ENCODE peak calls at places on chromosomes 5 and 9, in eight cellular contexts. One of them, this sample, is unnamed.

GRCh38 chr5:179393078-179393477 is 47.8 kb upstream of the ADAMTS2 start:
- DNase-seq in testis: no peak
- DNase-seq in stomach: peak
- DNase-seq in hepatocyte: no peak
- DNase-seq in AG09309: peak
- DNase-seq in left ventricle myocardium inferior: no peak
- DNase-seq in right atrium auricular region: no peak
- DNase-seq in astrocyte: peak
- DNase-seq in this sample: peak

GRCh38 chr5:137880313-137880712 is 8.9 kb upstream of the PKD2L2 start:
- DNase-seq in AG09309: no peak
- DNase-seq in right atrium auricular region: no peak
- DNase-seq in hepatocyte: no peak
- DNase-seq in testis: no peak
- DNase-seq in left ventricle myocardium inferior: no peak
- DNase-seq in astrocyte: no peak
- DNase-seq in stomach: no peak
- DNase-seq in this sample: peak

GRCh38 chr5:91296691-91297143 is 86.4 kb downstream of the ARRDC3 start:
- DNase-seq in left ventricle myocardium inferior: peak
- DNase-seq in astrocyte: peak
- DNase-seq in hepatocyte: no peak
- DNase-seq in stomach: peak
- DNase-seq in right atrium auricular region: peak
- DNase-seq in testis: no peak
- DNase-seq in AG09309: peak
- DNase-seq in this sample: peak

GRCh38 chr9:8857330-8858249 is 1058.0 kb upstream of the DMAC1 start:
- DNase-seq in testis: peak
- DNase-seq in left ventricle myocardium inferior: peak
- DNase-seq in AG09309: no peak
- DNase-seq in stomach: peak
- DNase-seq in hepatocyte: peak
- DNase-seq in astrocyte: peak
- DNase-seq in right atrium auricular region: no peak
- DNase-seq in this sample: peak

GRCh38 chr5:173778784-173779304 is 109.3 kb upstream of the CPEB4 start:
- DNase-seq in AG09309: no peak
- DNase-seq in stomach: peak
- DNase-seq in left ventricle myocardium inferior: no peak
- DNase-seq in testis: no peak
- DNase-seq in right atrium auricular region: no peak
- DNase-seq in hepatocyte: no peak
- DNase-seq in astrocyte: no peak
- DNase-seq in this sample: peak

GRCh38 chr5:107430077-107430625 is 240.6 kb downstream of the EFNA5 start:
- DNase-seq in stomach: no peak
- DNase-seq in AG09309: no peak
- DNase-seq in right atrium auricular region: no peak
- DNase-seq in hepatocyte: no peak
- DNase-seq in testis: no peak
- DNase-seq in astrocyte: no peak
- DNase-seq in left ventricle myocardium inferior: no peak
- DNase-seq in this sample: peak

GRCh38 chr9:105238302-105238701 is 6.1 kb upstream of the SLC44A1 start:
- DNase-seq in astrocyte: no peak
- DNase-seq in stomach: peak
- DNase-seq in hepatocyte: peak
- DNase-seq in testis: no peak
- DNase-seq in AG09309: no peak
- DNase-seq in left ventricle myocardium inferior: no peak
- DNase-seq in right atrium auricular region: no peak
- DNase-seq in this sample: no peak

GRCh38 chr9:137138058-137138697 is 776 bp upstream of the GRIN1 start:
- DNase-seq in testis: no peak
- DNase-seq in astrocyte: no peak
- DNase-seq in hepatocyte: no peak
- DNase-seq in left ventricle myocardium inferior: no peak
- DNase-seq in AG09309: no peak
- DNase-seq in stomach: no peak
- DNase-seq in right atrium auricular region: no peak
- DNase-seq in this sample: no peak

GRCh38 chr9:69748304-69748703 is 11.5 kb downstream of the PTAR1 start:
- DNase-seq in right atrium auricular region: no peak
- DNase-seq in AG09309: no peak
- DNase-seq in testis: no peak
- DNase-seq in astrocyte: no peak
- DNase-seq in left ventricle myocardium inferior: no peak
- DNase-seq in hepatocyte: no peak
- DNase-seq in stomach: no peak
- DNase-seq in this sample: no peak

GRCh38 chr5:96718635-96719077 is 56.5 kb downstream of the CAST start:
- DNase-seq in hepatocyte: no peak
- DNase-seq in AG09309: no peak
- DNase-seq in stomach: peak
- DNase-seq in astrocyte: peak
- DNase-seq in testis: peak
- DNase-seq in left ventricle myocardium inferior: peak
- DNase-seq in right atrium auricular region: no peak
- DNase-seq in this sample: peak

GRCh38 chr5:96876292-96876850 is at the start of gene ERAP2:
- DNase-seq in hepatocyte: peak
- DNase-seq in left ventricle myocardium inferior: no peak
- DNase-seq in right atrium auricular region: no peak
- DNase-seq in stomach: no peak
- DNase-seq in testis: no peak
- DNase-seq in astrocyte: peak
- DNase-seq in AG09309: no peak
- DNase-seq in this sample: peak

GRCh38 chr5:67257500-67257899 is 60.9 kb upstream of the CD180 start:
- DNase-seq in right atrium auricular region: no peak
- DNase-seq in astrocyte: no peak
- DNase-seq in testis: no peak
- DNase-seq in hepatocyte: peak
- DNase-seq in AG09309: no peak
- DNase-seq in left ventricle myocardium inferior: no peak
- DNase-seq in stomach: no peak
- DNase-seq in this sample: no peak

GRCh38 chr9:127194881-127195713 is 69.5 kb upstream of the GARNL3 start:
- DNase-seq in astrocyte: peak
- DNase-seq in right atrium auricular region: no peak
- DNase-seq in testis: no peak
- DNase-seq in AG09309: no peak
- DNase-seq in left ventricle myocardium inferior: peak
- DNase-seq in hepatocyte: peak
- DNase-seq in stomach: no peak
- DNase-seq in this sample: no peak

GRCh38 chr5:43547532-43547931 is 9.3 kb downstream of the PAIP1 start:
- DNase-seq in left ventricle myocardium inferior: no peak
- DNase-seq in right atrium auricular region: no peak
- DNase-seq in testis: no peak
- DNase-seq in hepatocyte: no peak
- DNase-seq in astrocyte: no peak
- DNase-seq in stomach: no peak
- DNase-seq in AG09309: no peak
- DNase-seq in this sample: no peak

DNA sequence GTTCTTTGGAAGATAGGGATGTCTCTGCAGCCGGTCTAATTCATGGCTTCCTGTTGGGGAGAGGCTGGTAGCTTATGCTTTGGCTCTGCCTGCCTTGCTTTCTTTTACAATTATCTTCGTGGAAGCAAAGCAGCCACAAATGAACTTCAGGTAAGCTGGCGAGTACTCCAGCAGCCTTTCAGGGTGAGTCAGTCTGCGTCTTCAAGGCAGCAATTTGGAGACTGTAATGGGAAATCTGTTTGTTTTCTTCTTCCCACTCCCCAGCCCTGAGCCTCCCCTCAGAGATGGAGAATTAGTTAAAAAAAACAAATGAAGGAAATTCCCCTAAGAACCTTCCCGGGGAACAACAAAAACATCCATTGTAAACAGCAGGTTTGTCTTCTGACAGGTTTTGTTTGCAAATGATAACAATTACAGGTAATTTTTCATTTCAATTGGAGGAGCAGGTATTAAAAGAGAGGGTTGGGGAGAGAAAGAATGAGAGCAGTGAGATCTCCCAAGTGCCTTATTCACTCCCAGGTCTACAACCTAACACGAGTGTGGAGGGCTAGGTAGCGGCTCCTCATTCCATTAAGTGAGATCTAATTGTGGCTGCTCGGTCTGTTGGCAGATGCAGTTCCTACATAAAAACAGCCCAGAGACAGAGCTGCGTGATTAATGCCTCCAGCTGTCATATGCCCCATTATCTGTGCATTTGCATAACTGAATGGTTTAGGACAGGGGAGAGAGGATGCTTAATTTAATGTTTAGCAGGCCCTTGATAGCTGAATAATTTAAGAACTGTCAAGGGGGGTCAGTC is 100.3 kb downstream of the PSAT1 start:
- DNase-seq in hepatocyte: no peak
- DNase-seq in right atrium auricular region: no peak
- DNase-seq in AG09309: no peak
- DNase-seq in testis: no peak
- DNase-seq in stomach: no peak
- DNase-seq in left ventricle myocardium inferior: no peak
- DNase-seq in astrocyte: no peak
- DNase-seq in this sample: no peak
- H3K4me3 ChIP-seq in hepatocyte: no peak
- H3K4me3 ChIP-seq in right atrium auricular region: no peak
- H3K4me3 ChIP-seq in AG09309: no peak
- H3K4me3 ChIP-seq in testis: no peak
- H3K4me3 ChIP-seq in stomach: no peak
- H3K4me3 ChIP-seq in left ventricle myocardium inferior: no peak
- H3K4me3 ChIP-seq in astrocyte: no peak
- H3K4me3 ChIP-seq in this sample: no peak

GRCh38 chr9:78025186-78025585 is 6.4 kb downstream of the GNAQ start:
- DNase-seq in right atrium auricular region: no peak
- DNase-seq in left ventricle myocardium inferior: no peak
- DNase-seq in testis: no peak
- DNase-seq in hepatocyte: no peak
- DNase-seq in AG09309: no peak
- DNase-seq in stomach: no peak
- DNase-seq in astrocyte: no peak
- DNase-seq in this sample: no peak

GRCh38 chr9:78017294-78017693 is 14.3 kb downstream of the GNAQ start:
- DNase-seq in hepatocyte: no peak
- DNase-seq in stomach: no peak
- DNase-seq in astrocyte: no peak
- DNase-seq in testis: no peak
- DNase-seq in right atrium auricular region: no peak
- DNase-seq in AG09309: no peak
- DNase-seq in left ventricle myocardium inferior: no peak
- DNase-seq in this sample: no peak

GRCh38 chr9:78026416-78026815 is 5.2 kb downstream of the GNAQ start:
- DNase-seq in stomach: no peak
- DNase-seq in AG09309: no peak
- DNase-seq in left ventricle myocardium inferior: no peak
- DNase-seq in testis: no peak
- DNase-seq in right atrium auricular region: no peak
- DNase-seq in hepatocyte: no peak
- DNase-seq in astrocyte: no peak
- DNase-seq in this sample: no peak

GRCh38 chr9:78023003-78023741 is 8.4 kb downstream of the GNAQ start:
- DNase-seq in testis: no peak
- DNase-seq in astrocyte: peak
- DNase-seq in AG09309: peak
- DNase-seq in right atrium auricular region: no peak
- DNase-seq in left ventricle myocardium inferior: no peak
- DNase-seq in hepatocyte: peak
- DNase-seq in stomach: peak
- DNase-seq in this sample: peak

GRCh38 chr9:78021692-78022091 is 9.9 kb downstream of the GNAQ start:
- DNase-seq in stomach: peak
- DNase-seq in hepatocyte: peak
- DNase-seq in left ventricle myocardium inferior: peak
- DNase-seq in AG09309: no peak
- DNase-seq in testis: peak
- DNase-seq in right atrium auricular region: no peak
- DNase-seq in astrocyte: no peak
- DNase-seq in this sample: peak
- TF ChIP-seq CTCF in stomach: peak
- TF ChIP-seq CTCF in hepatocyte: peak
- TF ChIP-seq CTCF in left ventricle myocardium inferior: peak
- TF ChIP-seq CTCF in AG09309: no peak
- TF ChIP-seq CTCF in testis: no peak
- TF ChIP-seq CTCF in right atrium auricular region: peak
- TF ChIP-seq CTCF in astrocyte: peak
- TF ChIP-seq CTCF in this sample: peak

DNA sequence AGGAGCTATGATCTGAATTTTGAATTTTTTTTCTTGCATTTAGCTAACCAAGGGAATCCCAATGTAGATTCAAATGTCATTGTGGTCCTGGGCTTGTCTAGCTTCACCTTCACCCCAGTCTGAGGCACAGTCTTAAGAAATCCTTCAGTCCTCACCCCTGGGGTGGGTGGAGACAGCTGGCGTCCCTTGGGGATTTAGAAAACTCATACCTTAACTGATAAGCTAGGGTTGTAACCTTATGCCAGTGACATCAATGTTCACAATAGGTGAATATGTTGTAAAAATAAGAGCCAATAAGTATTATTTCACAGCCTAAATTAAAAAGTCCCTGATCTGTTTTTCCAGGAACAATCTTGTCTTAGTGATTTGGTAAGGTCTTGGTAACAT is 4.6 kb downstream of the ISOC1 start:
- DNase-seq in AG09309: no peak
- DNase-seq in stomach: no peak
- DNase-seq in left ventricle myocardium inferior: no peak
- DNase-seq in astrocyte: no peak
- DNase-seq in testis: no peak
- DNase-seq in hepatocyte: no peak
- DNase-seq in right atrium auricular region: no peak
- DNase-seq in this sample: peak
- H3K4me3 ChIP-seq in AG09309: no peak
- H3K4me3 ChIP-seq in stomach: no peak
- H3K4me3 ChIP-seq in left ventricle myocardium inferior: peak
- H3K4me3 ChIP-seq in astrocyte: no peak
- H3K4me3 ChIP-seq in testis: no peak
- H3K4me3 ChIP-seq in hepatocyte: no peak
- H3K4me3 ChIP-seq in right atrium auricular region: peak
- H3K4me3 ChIP-seq in this sample: no peak

GRCh38 chr5:120330555-120330954 is 133.5 kb upstream of the PRR16 start:
- DNase-seq in stomach: no peak
- DNase-seq in testis: no peak
- DNase-seq in AG09309: no peak
- DNase-seq in right atrium auricular region: no peak
- DNase-seq in left ventricle myocardium inferior: no peak
- DNase-seq in astrocyte: no peak
- DNase-seq in hepatocyte: no peak
- DNase-seq in this sample: no peak

GRCh38 chr5:120326651-120327050 is 137.4 kb upstream of the PRR16 start:
- DNase-seq in AG09309: no peak
- DNase-seq in testis: no peak
- DNase-seq in hepatocyte: no peak
- DNase-seq in right atrium auricular region: no peak
- DNase-seq in left ventricle myocardium inferior: no peak
- DNase-seq in astrocyte: no peak
- DNase-seq in stomach: no peak
- DNase-seq in this sample: no peak

GRCh38 chr5:120329095-120329494 is 135.0 kb upstream of the PRR16 start:
- DNase-seq in hepatocyte: no peak
- DNase-seq in astrocyte: no peak
- DNase-seq in left ventricle myocardium inferior: no peak
- DNase-seq in right atrium auricular region: no peak
- DNase-seq in testis: no peak
- DNase-seq in AG09309: no peak
- DNase-seq in stomach: no peak
- DNase-seq in this sample: no peak

GRCh38 chr5:120327180-120327579 is 136.9 kb upstream of the PRR16 start:
- DNase-seq in AG09309: no peak
- DNase-seq in testis: no peak
- DNase-seq in astrocyte: no peak
- DNase-seq in hepatocyte: no peak
- DNase-seq in left ventricle myocardium inferior: no peak
- DNase-seq in right atrium auricular region: no peak
- DNase-seq in stomach: no peak
- DNase-seq in this sample: peak
- TF ChIP-seq CTCF in AG09309: peak
- TF ChIP-seq CTCF in testis: no peak
- TF ChIP-seq CTCF in astrocyte: no peak
- TF ChIP-seq CTCF in hepatocyte: peak
- TF ChIP-seq CTCF in left ventricle myocardium inferior: peak
- TF ChIP-seq CTCF in right atrium auricular region: no peak
- TF ChIP-seq CTCF in stomach: no peak
- TF ChIP-seq CTCF in this sample: peak